ENCODE peak calls at places on chromosomes 1 and 21, in nine cellular contexts. One of them, this sample, is unnamed.

GRCh38 chr1:178944729-178945128 is 73.9 kb upstream of the ANGPTL1 start:
- DNase-seq in suprapubic skin: no peak
- DNase-seq in gastrocnemius medialis: no peak
- DNase-seq in right lobe of liver: no peak
- DNase-seq in adrenal gland: no peak
- DNase-seq in transverse colon: no peak
- DNase-seq in tibial nerve: no peak
- DNase-seq in IMR-90: no peak
- DNase-seq in Peyer's patch: no peak
- DNase-seq in this sample: no peak

GRCh38 chr21:25175938-25176337 is 431.3 kb downstream of the MRPL39 start:
- DNase-seq in suprapubic skin: no peak
- DNase-seq in gastrocnemius medialis: no peak
- DNase-seq in right lobe of liver: no peak
- DNase-seq in adrenal gland: no peak
- DNase-seq in transverse colon: no peak
- DNase-seq in tibial nerve: no peak
- DNase-seq in IMR-90: no peak
- DNase-seq in Peyer's patch: no peak
- DNase-seq in this sample: no peak

GRCh38 chr1:36182734-36183133 is 26.8 kb downstream of the MAP7D1 start:
- DNase-seq in suprapubic skin: no peak
- DNase-seq in gastrocnemius medialis: no peak
- DNase-seq in right lobe of liver: no peak
- DNase-seq in adrenal gland: no peak
- DNase-seq in transverse colon: no peak
- DNase-seq in tibial nerve: no peak
- DNase-seq in IMR-90: no peak
- DNase-seq in Peyer's patch: no peak
- DNase-seq in this sample: no peak

GRCh38 chr21:44658913-44659595 is 1.3 kb downstream of the KRTAP12-3 start:
- DNase-seq in suprapubic skin: no peak
- DNase-seq in gastrocnemius medialis: no peak
- DNase-seq in right lobe of liver: no peak
- DNase-seq in adrenal gland: no peak
- DNase-seq in transverse colon: no peak
- DNase-seq in tibial nerve: no peak
- DNase-seq in IMR-90: no peak
- DNase-seq in Peyer's patch: no peak
- DNase-seq in this sample: no peak

GRCh38 chr1:200354243-200354642 is 55.6 kb downstream of the ZNF281 start:
- DNase-seq in suprapubic skin: no peak
- DNase-seq in gastrocnemius medialis: no peak
- DNase-seq in right lobe of liver: no peak
- DNase-seq in adrenal gland: no peak
- DNase-seq in transverse colon: no peak
- DNase-seq in tibial nerve: no peak
- DNase-seq in IMR-90: no peak
- DNase-seq in Peyer's patch: no peak
- DNase-seq in this sample: no peak

GRCh38 chr1:109805486-109806180 is 41.9 kb upstream of the EPS8L3 start:
- DNase-seq in suprapubic skin: peak
- DNase-seq in gastrocnemius medialis: no peak
- DNase-seq in right lobe of liver: no peak
- DNase-seq in adrenal gland: no peak
- DNase-seq in transverse colon: peak
- DNase-seq in tibial nerve: no peak
- DNase-seq in IMR-90: no peak
- DNase-seq in Peyer's patch: no peak
- DNase-seq in this sample: no peak

GRCh38 chr1:46687095-46687659 is 15.5 kb downstream of the TEX38 start:
- DNase-seq in suprapubic skin: no peak
- DNase-seq in gastrocnemius medialis: peak
- DNase-seq in right lobe of liver: peak
- DNase-seq in adrenal gland: peak
- DNase-seq in transverse colon: peak
- DNase-seq in tibial nerve: peak
- DNase-seq in IMR-90: peak
- DNase-seq in Peyer's patch: peak
- DNase-seq in this sample: peak

GRCh38 chr1:24424207-24424606 is 8.6 kb downstream of the NIPAL3 start:
- DNase-seq in suprapubic skin: no peak
- DNase-seq in gastrocnemius medialis: no peak
- DNase-seq in right lobe of liver: no peak
- DNase-seq in adrenal gland: no peak
- DNase-seq in transverse colon: no peak
- DNase-seq in tibial nerve: no peak
- DNase-seq in IMR-90: no peak
- DNase-seq in Peyer's patch: no peak
- DNase-seq in this sample: no peak

GRCh38 chr1:79912813-79913212 is 906.3 kb upstream of the ADGRL4 start:
- DNase-seq in suprapubic skin: no peak
- DNase-seq in gastrocnemius medialis: no peak
- DNase-seq in right lobe of liver: no peak
- DNase-seq in adrenal gland: no peak
- DNase-seq in transverse colon: no peak
- DNase-seq in tibial nerve: no peak
- DNase-seq in IMR-90: peak
- DNase-seq in Peyer's patch: no peak
- DNase-seq in this sample: no peak

GRCh38 chr1:243745361-243745760 is 104.7 kb downstream of the AKT3 start:
- DNase-seq in suprapubic skin: no peak
- DNase-seq in gastrocnemius medialis: no peak
- DNase-seq in right lobe of liver: no peak
- DNase-seq in adrenal gland: no peak
- DNase-seq in transverse colon: no peak
- DNase-seq in tibial nerve: no peak
- DNase-seq in IMR-90: peak
- DNase-seq in Peyer's patch: no peak
- DNase-seq in this sample: no peak

GRCh38 chr21:15682977-15683376 is 46.8 kb upstream of the USP25 start:
- DNase-seq in suprapubic skin: no peak
- DNase-seq in gastrocnemius medialis: no peak
- DNase-seq in right lobe of liver: no peak
- DNase-seq in adrenal gland: no peak
- DNase-seq in transverse colon: no peak
- DNase-seq in tibial nerve: no peak
- DNase-seq in IMR-90: peak
- DNase-seq in Peyer's patch: no peak
- DNase-seq in this sample: no peak

GRCh38 chr1:247294282-247294681 is 37.4 kb downstream of the ZNF496 start:
- DNase-seq in suprapubic skin: no peak
- DNase-seq in gastrocnemius medialis: no peak
- DNase-seq in right lobe of liver: no peak
- DNase-seq in adrenal gland: no peak
- DNase-seq in transverse colon: no peak
- DNase-seq in tibial nerve: no peak
- DNase-seq in IMR-90: peak
- DNase-seq in Peyer's patch: no peak
- DNase-seq in this sample: no peak

GRCh38 chr21:22791986-22792560 is 1793.9 kb downstream of the NCAM2 start:
- DNase-seq in suprapubic skin: no peak
- DNase-seq in gastrocnemius medialis: no peak
- DNase-seq in right lobe of liver: no peak
- DNase-seq in adrenal gland: no peak
- DNase-seq in transverse colon: no peak
- DNase-seq in tibial nerve: no peak
- DNase-seq in IMR-90: peak
- DNase-seq in Peyer's patch: no peak
- DNase-seq in this sample: peak

GRCh38 chr1:229556551-229556950 is 2.0 kb downstream of the ABCB10 start:
- DNase-seq in suprapubic skin: no peak
- DNase-seq in gastrocnemius medialis: no peak
- DNase-seq in right lobe of liver: no peak
- DNase-seq in adrenal gland: no peak
- DNase-seq in transverse colon: no peak
- DNase-seq in tibial nerve: no peak
- DNase-seq in IMR-90: no peak
- DNase-seq in Peyer's patch: no peak
- DNase-seq in this sample: peak

GRCh38 chr1:229557214-229557850 is 1.2 kb downstream of the ABCB10 start:
- DNase-seq in suprapubic skin: no peak
- DNase-seq in gastrocnemius medialis: no peak
- DNase-seq in right lobe of liver: no peak
- DNase-seq in adrenal gland: no peak
- DNase-seq in transverse colon: no peak
- DNase-seq in tibial nerve: no peak
- DNase-seq in IMR-90: peak
- DNase-seq in Peyer's patch: no peak
- DNase-seq in this sample: peak

GRCh38 chr1:229557913-229558414 is 543 bp downstream of the ABCB10 start:
- DNase-seq in suprapubic skin: peak
- DNase-seq in gastrocnemius medialis: peak
- DNase-seq in right lobe of liver: peak
- DNase-seq in adrenal gland: peak
- DNase-seq in transverse colon: peak
- DNase-seq in tibial nerve: no peak
- DNase-seq in IMR-90: no peak
- DNase-seq in Peyer's patch: peak
- DNase-seq in this sample: peak

GRCh38 chr1:229554886-229555621 is 3.5 kb downstream of the ABCB10 start:
- DNase-seq in suprapubic skin: no peak
- DNase-seq in gastrocnemius medialis: no peak
- DNase-seq in right lobe of liver: no peak
- DNase-seq in adrenal gland: no peak
- DNase-seq in transverse colon: no peak
- DNase-seq in tibial nerve: no peak
- DNase-seq in IMR-90: no peak
- DNase-seq in Peyer's patch: no peak
- DNase-seq in this sample: peak

GRCh38 chr1:229558460-229559335 is at the start of gene ABCB10:
- DNase-seq in suprapubic skin: peak
- DNase-seq in gastrocnemius medialis: peak
- DNase-seq in right lobe of liver: peak
- DNase-seq in adrenal gland: peak
- DNase-seq in transverse colon: peak
- DNase-seq in tibial nerve: peak
- DNase-seq in IMR-90: peak
- DNase-seq in Peyer's patch: peak
- DNase-seq in this sample: peak
- TF ChIP-seq POLR2A in suprapubic skin: no peak
- TF ChIP-seq POLR2A in gastrocnemius medialis: peak
- TF ChIP-seq POLR2A in right lobe of liver: peak
- TF ChIP-seq POLR2A in adrenal gland: no peak
- TF ChIP-seq POLR2A in transverse colon: peak
- TF ChIP-seq POLR2A in tibial nerve: peak
- TF ChIP-seq POLR2A in IMR-90: no peak
- TF ChIP-seq POLR2A in Peyer's patch: peak
- TF ChIP-seq POLR2A in this sample: peak

GRCh38 chr1:31705080-31705866 is 1.5 kb upstream of the COL16A1 start:
- DNase-seq in suprapubic skin: no peak
- DNase-seq in gastrocnemius medialis: no peak
- DNase-seq in right lobe of liver: peak
- DNase-seq in adrenal gland: no peak
- DNase-seq in transverse colon: peak
- DNase-seq in tibial nerve: peak
- DNase-seq in IMR-90: peak
- DNase-seq in Peyer's patch: peak
- DNase-seq in this sample: peak

GRCh38 chr1:31706384-31707058 is 2.7 kb upstream of the COL16A1 start:
- DNase-seq in suprapubic skin: no peak
- DNase-seq in gastrocnemius medialis: no peak
- DNase-seq in right lobe of liver: no peak
- DNase-seq in adrenal gland: no peak
- DNase-seq in transverse colon: no peak
- DNase-seq in tibial nerve: no peak
- DNase-seq in IMR-90: peak
- DNase-seq in Peyer's patch: no peak
- DNase-seq in this sample: no peak

GRCh38 chr1:31708324-31708723 is 4.5 kb upstream of the COL16A1 start:
- DNase-seq in suprapubic skin: no peak
- DNase-seq in gastrocnemius medialis: no peak
- DNase-seq in right lobe of liver: no peak
- DNase-seq in adrenal gland: no peak
- DNase-seq in transverse colon: no peak
- DNase-seq in tibial nerve: no peak
- DNase-seq in IMR-90: peak
- DNase-seq in Peyer's patch: no peak
- DNase-seq in this sample: no peak

GRCh38 chr1:31709060-31709459 is 5.2 kb upstream of the COL16A1 start:
- DNase-seq in suprapubic skin: no peak
- DNase-seq in gastrocnemius medialis: no peak
- DNase-seq in right lobe of liver: no peak
- DNase-seq in adrenal gland: no peak
- DNase-seq in transverse colon: no peak
- DNase-seq in tibial nerve: no peak
- DNase-seq in IMR-90: no peak
- DNase-seq in Peyer's patch: no peak
- DNase-seq in this sample: no peak

GRCh38 chr1:31707711-31708110 is 3.9 kb upstream of the COL16A1 start:
- DNase-seq in suprapubic skin: no peak
- DNase-seq in gastrocnemius medialis: no peak
- DNase-seq in right lobe of liver: no peak
- DNase-seq in adrenal gland: no peak
- DNase-seq in transverse colon: no peak
- DNase-seq in tibial nerve: no peak
- DNase-seq in IMR-90: peak
- DNase-seq in Peyer's patch: no peak
- DNase-seq in this sample: no peak
- TF ChIP-seq POLR2A in suprapubic skin: no peak
- TF ChIP-seq POLR2A in gastrocnemius medialis: no peak
- TF ChIP-seq POLR2A in right lobe of liver: no peak
- TF ChIP-seq POLR2A in adrenal gland: no peak
- TF ChIP-seq POLR2A in transverse colon: no peak
- TF ChIP-seq POLR2A in tibial nerve: no peak
- TF ChIP-seq POLR2A in IMR-90: no peak
- TF ChIP-seq POLR2A in Peyer's patch: no peak
- TF ChIP-seq POLR2A in this sample: no peak

GRCh38 chr1:11787251-11787803 is 18.4 kb downstream of the MTHFR start:
- DNase-seq in suprapubic skin: no peak
- DNase-seq in gastrocnemius medialis: peak
- DNase-seq in right lobe of liver: peak
- DNase-seq in adrenal gland: peak
- DNase-seq in transverse colon: peak
- DNase-seq in tibial nerve: peak
- DNase-seq in IMR-90: peak
- DNase-seq in Peyer's patch: peak
- DNase-seq in this sample: peak
- TF ChIP-seq POLR2A in suprapubic skin: no peak
- TF ChIP-seq POLR2A in gastrocnemius medialis: no peak
- TF ChIP-seq POLR2A in right lobe of liver: no peak
- TF ChIP-seq POLR2A in adrenal gland: no peak
- TF ChIP-seq POLR2A in transverse colon: no peak
- TF ChIP-seq POLR2A in tibial nerve: no peak
- TF ChIP-seq POLR2A in IMR-90: no peak
- TF ChIP-seq POLR2A in Peyer's patch: no peak
- TF ChIP-seq POLR2A in this sample: no peak

DNA sequence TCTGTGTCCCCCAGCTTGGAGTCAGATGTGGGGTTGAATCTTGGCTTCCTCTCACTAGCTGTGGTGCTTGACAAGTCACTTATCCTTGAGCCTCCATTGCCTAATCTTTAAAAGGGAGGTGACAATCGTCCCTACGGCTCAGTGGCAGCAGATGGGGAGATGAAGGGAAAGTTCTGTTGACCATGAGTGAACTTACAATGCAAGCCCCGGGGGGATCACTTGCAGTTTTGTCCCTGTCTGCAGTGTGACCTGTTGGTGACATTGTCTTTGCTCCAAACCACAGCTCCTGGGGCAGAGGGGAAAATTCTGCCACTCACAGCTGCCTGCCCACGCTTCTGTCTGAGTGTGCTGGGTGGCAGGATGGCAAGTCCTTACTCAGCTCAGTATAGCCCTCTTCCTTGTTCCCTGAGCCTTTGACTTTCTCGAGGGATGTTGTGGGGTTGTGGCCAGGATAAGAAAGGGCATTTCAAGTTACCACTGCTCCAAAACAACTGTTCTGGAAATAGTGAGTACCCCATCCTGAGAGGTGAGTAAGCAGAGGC is 1.7 kb downstream of the PCSK9 start:
- DNase-seq in suprapubic skin: no peak
- DNase-seq in gastrocnemius medialis: no peak
- DNase-seq in right lobe of liver: no peak
- DNase-seq in adrenal gland: no peak
- DNase-seq in transverse colon: no peak
- DNase-seq in tibial nerve: no peak
- DNase-seq in IMR-90: no peak
- DNase-seq in Peyer's patch: no peak
- DNase-seq in this sample: peak
- TF ChIP-seq POLR2A in suprapubic skin: no peak
- TF ChIP-seq POLR2A in gastrocnemius medialis: no peak
- TF ChIP-seq POLR2A in right lobe of liver: no peak
- TF ChIP-seq POLR2A in adrenal gland: no peak
- TF ChIP-seq POLR2A in transverse colon: no peak
- TF ChIP-seq POLR2A in tibial nerve: no peak
- TF ChIP-seq POLR2A in IMR-90: no peak
- TF ChIP-seq POLR2A in Peyer's patch: no peak
- TF ChIP-seq POLR2A in this sample: no peak

This sample was measured in erythroblast.